ENCODE peak calls at places on chromosomes 5 and 9, in five cellular contexts. U is neural crest cell, F is cardiac fibroblast, V is NCI-H774, R is left ventricle myocardium inferior. I is an unnamed sample.

GRCh38 chr5:134958755-134959154 is 9.0 kb upstream of the CATSPER3 start:
- DNase-seq in U (no peak), F (no peak), R (no peak), V (no peak), I (no peak)

GRCh38 chr9:660227-660626 is 181.3 kb upstream of the DMRT1 start:
- DNase-seq in R (no peak), V (no peak), F (no peak), U (no peak), I (no peak)

GRCh38 chr9:132241840-132242620 is 80.2 kb downstream of the NTNG2 start:
- DNase-seq in U (no peak), R (peak), V (peak), F (no peak), I (no peak)

GRCh38 chr5:98905857-98906688 is 22.7 kb downstream of the CHD1 start:
- DNase-seq in R (no peak), V (peak), U (no peak), F (peak), I (no peak)

GRCh38 chr5:143653256-143653655 is 158.7 kb upstream of the HMHB1 start:
- DNase-seq in U (no peak), V (no peak), F (no peak), R (no peak), I (no peak)

GRCh38 chr5:136620016-136620419 is 254.7 kb upstream of the TRPC7 start:
- DNase-seq in F (peak), R (no peak), U (no peak), V (no peak), I (no peak)

GRCh38 chr9:107249131-107249533 is 33.9 kb upstream of the RAD23B start:
- DNase-seq in V (no peak), F (peak), R (no peak), U (no peak), I (no peak)

GRCh38 chr5:32058101-32058500 is 116.0 kb downstream of the GOLPH3 start:
- DNase-seq in V (no peak), F (peak), U (no peak), R (no peak), I (no peak)

GRCh38 chr5:14421851-14422250 is 159.7 kb upstream of the OTULINL start:
- DNase-seq in V (no peak), F (no peak), U (no peak), R (no peak), I (no peak)

GRCh38 chr9:126957687-126958053 is 43.1 kb downstream of the RALGPS1 start:
- DNase-seq in R (no peak), F (peak), V (no peak), U (no peak), I (no peak)

GRCh38 chr5:96220610-96221390 is 212.2 kb downstream of the PCSK1 start:
- DNase-seq in V (no peak), U (no peak), R (no peak), F (peak), I (no peak)

GRCh38 chr5:96657068-96657467 is 5.1 kb upstream of the CAST start:
- DNase-seq in R (no peak), F (peak), U (no peak), V (no peak), I (no peak)

GRCh38 chr5:34022131-34022705 is 14.4 kb upstream of the AMACR start:
- DNase-seq in F (peak), V (no peak), U (no peak), R (no peak), I (no peak)

GRCh38 chr9:99158629-99159028 is 53.7 kb downstream of the TGFBR1 start:
- DNase-seq in F (no peak), U (no peak), R (no peak), V (no peak), I (no peak)

I was measured in DMS79.